ENCODE peak calls at places on chromosome 7, in six cellular contexts. Z is AG04450, Q is H1, Y is spleen, O is uterus, B is K562. K is an unnamed sample. For H3K9me3, the result is how much of the 10 kb centered on the place peaks cover.

GRCh38 chr7:32680259-32681173 is 185.2 kb downstream of the AVL9 start:
- DNase-seq in Q (no peak), B (no peak), O (no peak), Z (no peak), Y (no peak), K (no peak)

GRCh38 chr7:27842851-27843250 is 102.9 kb downstream of the TAX1BP1 start:
- DNase-seq in Y (no peak), B (no peak), Z (no peak), Q (no peak), O (no peak), K (no peak)

GRCh38 chr7:106542550-106543220 is 118.3 kb downstream of the CCDC71L start:
- DNase-seq in Z (peak), Q (no peak), Y (no peak), B (peak), O (peak), K (no peak)

GRCh38 chr7:71739520-71740195 is 607.7 kb downstream of the GALNT17 start:
- DNase-seq in Y (no peak), Q (peak), Z (no peak), B (no peak), O (no peak), K (no peak)

GRCh38 chr7:93902777-93903423 is 3.5 kb upstream of the GNGT1 start:
- DNase-seq in Z (peak), Q (peak), Y (no peak), B (peak), O (no peak), K (no peak)

GRCh38 chr7:584122-584465 is 64.4 kb upstream of the PDGFA start:
- DNase-seq in Z (no peak), O (no peak), B (no peak), Y (peak), Q (no peak), K (no peak)

GRCh38 chr7:95996174-95996573 is 223.8 kb downstream of the DYNC1I1 start:
- DNase-seq in Y (no peak), B (no peak), Q (no peak), Z (no peak), O (no peak), K (no peak)

GRCh38 chr7:7815395-7815794 is 97.0 kb upstream of the RPA3 start:
- DNase-seq in O (no peak), Q (no peak), Z (no peak), Y (no peak), B (no peak), K (no peak)

GRCh38 chr7:134024729-134025128 is 102.4 kb upstream of the LRGUK start:
- DNase-seq in Z (peak), Y (no peak), Q (no peak), B (no peak), O (no peak), K (no peak)

GRCh38 chr7:14596421-14596820 is 306.1 kb downstream of the DGKB start:
- DNase-seq in O (no peak), Z (no peak), Y (no peak), Q (no peak), B (no peak), K (no peak)

GRCh38 chr7:22758576-22758975 is 31.6 kb downstream of the IL6 start:
- DNase-seq in O (no peak), Z (no peak), Y (no peak), B (no peak), Q (no peak), K (no peak)

GRCh38 chr7:147498081-147498480 is 1092.5 kb upstream of the C7orf33 start:
- DNase-seq in Y (no peak), Q (no peak), Z (no peak), O (no peak), B (no peak), K (no peak)

GRCh38 chr7:2043316-2044039 is 189.3 kb downstream of the MAD1L1 start:
- DNase-seq in Z (no peak), Q (no peak), B (no peak), O (no peak), Y (peak), K (no peak)

GRCh38 chr7:106126170-106126938 is 14.2 kb upstream of the SYPL1 start:
- DNase-seq in B (no peak), Q (no peak), Y (no peak), Z (no peak), O (no peak), K (no peak)

GRCh38 chr7:98054585-98054984 is 52.1 kb upstream of the LMTK2 start:
- DNase-seq in Q (no peak), Y (no peak), Z (no peak), B (no peak), O (no peak), K (no peak)

GRCh38 chr7:2923291-2923781 is 79.2 kb upstream of the GNA12 start:
- DNase-seq in Y (peak), O (no peak), B (no peak), Z (no peak), Q (no peak), K (no peak)

GRCh38 chr7:100367676-100368613 is 5.3 kb upstream of the PILRA start:
- DNase-seq in O (no peak), B (no peak), Y (peak), Z (no peak), Q (no peak), K (no peak)
- H3K27ac ChIP-seq in O (no peak), B (no peak), Y (peak), Z (no peak), Q (no peak), K (peak)

GRCh38 chr7:51299391-51300133 is 17.0 kb downstream of the COBL start:
- DNase-seq in O (no peak), Q (no peak), Z (no peak), Y (no peak), B (no peak), K (no peak)
- TF ChIP-seq CTCF in O (no peak), Q (peak), Z (no peak), Y (no peak), B (peak), K (no peak)

GRCh38 chr7:158474488-158474887 is 113.1 kb downstream of the PTPRN2 start:
- DNase-seq in B (no peak), Y (no peak), Q (no peak), O (no peak), Z (no peak), K (no peak)

GRCh38 chr7:158475036-158475678 is 112.5 kb downstream of the PTPRN2 start:
- DNase-seq in O (no peak), Q (no peak), Y (no peak), Z (no peak), B (no peak), K (no peak)

GRCh38 chr7:158473238-158473637 is 114.4 kb downstream of the PTPRN2 start:
- DNase-seq in Z (no peak), O (no peak), Y (no peak), Q (no peak), B (no peak), K (no peak)

GRCh38 chr7:158472631-158473030 is 115.0 kb downstream of the PTPRN2 start:
- DNase-seq in Y (no peak), B (no peak), O (no peak), Z (no peak), Q (no peak), K (no peak)

GRCh38 chr7:158473946-158474345 is 113.7 kb downstream of the PTPRN2 start:
- DNase-seq in Y (no peak), Q (no peak), B (no peak), Z (no peak), O (no peak), K (no peak)
- H3K9me3 ChIP-seq in Y (under half), Q (under half), B (under half), Z (half or more), O (under half), K (under half)

DNA sequence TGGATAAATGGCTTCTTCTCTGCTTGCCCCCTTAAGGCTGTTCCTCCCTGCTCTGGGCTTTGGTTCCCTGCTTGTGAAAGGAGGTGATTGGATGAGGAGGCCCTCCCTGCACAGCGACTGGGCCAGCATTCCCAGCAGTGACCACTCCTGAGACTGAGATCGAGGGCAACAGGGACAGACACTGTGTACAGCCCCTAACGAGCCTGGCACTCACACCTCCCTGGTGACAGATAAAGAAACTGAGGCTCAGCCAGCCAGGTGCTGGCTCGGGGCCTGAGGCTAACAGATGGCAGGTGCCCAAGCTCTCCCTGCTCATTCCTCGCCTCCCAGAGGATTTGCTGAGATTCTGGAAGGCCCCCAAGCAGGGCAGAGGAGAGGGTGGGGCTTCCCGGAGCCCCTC is 12.0 kb upstream of the AQP1 start:
- DNase-seq in Z (no peak), B (no peak), Q (no peak), O (no peak), Y (no peak), K (no peak)
- H3K27ac ChIP-seq in Z (no peak), B (no peak), Q (no peak), O (peak), Y (no peak), K (peak)

GRCh38 chr7:101804642-101805401 is 12.6 kb upstream of the CUX1 start:
- DNase-seq in Z (no peak), B (peak), Y (peak), Q (peak), O (no peak), K (no peak)
- TF ChIP-seq CTCF in Z (peak), B (peak), Y (peak), Q (peak), O (no peak), K (peak)

GRCh38 chr7:158357898-158358821 is 229.5 kb downstream of the PTPRN2 start:
- DNase-seq in Q (peak), Z (no peak), O (peak), Y (peak), B (no peak), K (no peak)

GRCh38 chr7:158356454-158356853 is 231.2 kb downstream of the PTPRN2 start:
- DNase-seq in B (no peak), O (no peak), Z (no peak), Y (peak), Q (peak), K (no peak)

GRCh38 chr7:158357106-158357897 is 230.3 kb downstream of the PTPRN2 start:
- DNase-seq in O (no peak), Z (no peak), Y (peak), Q (peak), B (no peak), K (no peak)

GRCh38 chr7:158361326-158361946 is 226.2 kb downstream of the PTPRN2 start:
- DNase-seq in Y (peak), B (no peak), O (no peak), Q (peak), Z (no peak), K (no peak)

GRCh38 chr7:158358926-158359645 is 228.5 kb downstream of the PTPRN2 start:
- DNase-seq in Z (no peak), B (no peak), O (no peak), Y (peak), Q (peak), K (no peak)
- H3K9me3 ChIP-seq in Z (half or more), B (under half), O (under half), Y (under half), Q (under half), K (under half)